ENCODE peak calls at places on chromosomes 1 and 21, in four cellular contexts. P is right atrium auricular region, E is colonic mucosa, A is astrocyte of the cerebellum. O is an unnamed sample.
A peak's percentile ranks its signal among the peaks of the same experiment; 100 is the strongest.

GRCh38 chr21:38467369-38467768 is 30.9 kb downstream of the ERG start:
- DNase-seq in E (no peak), A (no peak), P (no peak), O (no peak)

GRCh38 chr1:207335695-207336363 is 14.4 kb downstream of the CD55 start:
- DNase-seq in A (no peak), E (no peak), P (no peak), O (no peak)

GRCh38 chr1:152707860-152708259 is at the start of gene LCE4A:
- DNase-seq in A (no peak), P (no peak), E (no peak), O (no peak)

GRCh38 chr21:35423694-35424093 is 374.6 kb upstream of the RUNX1 start:
- DNase-seq in E (no peak), A (no peak), P (no peak), O (peak; percentile 93)

GRCh38 chr1:28028873-28029654 is 59.3 kb downstream of the EYA3 start:
- DNase-seq in A (no peak), E (no peak), P (no peak), O (peak; percentile 49)

GRCh38 chr1:234533034-234533571 is 54.1 kb upstream of the TARBP1 start:
- DNase-seq in E (peak; percentile 48), A (peak; percentile 69), P (peak; percentile 87), O (peak; percentile 98)

GRCh38 chr1:205515781-205516253 is 11.3 kb downstream of the CDK18 start:
- DNase-seq in P (no peak), A (no peak), E (no peak), O (peak; percentile 53)

GRCh38 chr1:212035835-212036605 is 472 bp downstream of the DTL start:
- DNase-seq in P (no peak), A (no peak), E (no peak), O (no peak)

GRCh38 chr1:24513691-24514090 is 11.1 kb downstream of the RCAN3 start:
- DNase-seq in P (no peak), A (no peak), E (no peak), O (no peak)

GRCh38 chr1:224860488-224860887 is 69.0 kb upstream of the DNAH14 start:
- DNase-seq in E (no peak), A (no peak), P (no peak), O (no peak)

DNA sequence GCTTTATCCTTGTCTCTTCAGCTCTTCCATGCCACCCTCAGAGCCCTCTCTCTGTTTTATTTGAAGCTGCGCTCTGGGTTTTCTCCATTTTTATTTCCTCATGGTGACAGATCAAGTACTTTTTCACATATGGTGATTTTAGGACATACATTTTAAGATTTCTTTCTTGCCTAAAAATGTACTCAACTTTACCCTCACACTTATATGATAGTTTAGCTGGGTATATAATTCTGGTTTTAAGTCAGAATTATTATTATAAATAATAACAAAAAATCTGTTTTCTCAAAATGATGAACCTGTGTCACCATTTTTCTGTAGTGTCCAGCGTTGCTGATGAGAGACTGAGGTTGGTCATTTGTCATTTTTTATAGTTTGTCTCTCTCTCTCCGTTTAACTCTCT is 754 bp upstream of the KRTAP10-5 start:
- DNase-seq in P (no peak), E (no peak), A (no peak), O (no peak)
- TF ChIP-seq CTCF in P (no peak), E (no peak), A (no peak), O (no peak)

DNA sequence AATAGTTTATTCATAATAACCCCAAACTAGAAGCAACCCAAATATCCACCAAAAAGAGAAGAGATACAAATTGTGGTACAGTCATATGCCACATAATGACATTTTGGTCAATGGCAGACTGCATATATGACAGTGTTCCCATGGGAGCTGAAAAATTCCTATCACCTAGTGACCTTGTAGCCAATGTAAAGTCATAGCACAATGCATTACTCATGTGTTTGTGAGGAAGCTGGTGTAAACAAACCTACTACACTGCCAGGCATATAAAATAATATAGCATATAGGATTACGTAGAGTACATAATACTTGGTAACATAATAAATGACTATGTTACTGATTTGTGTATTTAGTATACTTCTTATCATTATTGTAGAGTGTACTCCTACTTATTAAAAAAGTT is 29.5 kb upstream of the SLFNL1 start:
- DNase-seq in E (no peak), P (no peak), A (no peak), O (no peak)
- H3K4me3 ChIP-seq in E (no peak overlapping the region), P (no peak overlapping the region), A (no peak overlapping the region), O (no peak overlapping the region)

GRCh38 chr1:9197186-9198099 is 37.1 kb upstream of the H6PD start:
- DNase-seq in A (no peak), P (no peak), E (no peak), O (no peak)

GRCh38 chr1:9195651-9196050 is 38.9 kb upstream of the H6PD start:
- DNase-seq in P (no peak), A (no peak), E (no peak), O (no peak)

GRCh38 chr1:9198538-9199361 is 35.8 kb upstream of the H6PD start:
- DNase-seq in P (no peak), E (no peak), A (no peak), O (no peak)

GRCh38 chr1:9194024-9194423 is 40.5 kb upstream of the H6PD start:
- DNase-seq in A (no peak), P (no peak), E (no peak), O (no peak)

GRCh38 chr1:9196129-9197040 is 38.2 kb upstream of the H6PD start:
- DNase-seq in E (peak; percentile 78), P (peak; percentile 84), A (peak; percentile 53), O (peak; percentile 87)
- TF ChIP-seq CTCF in E (peak; percentile 83), P (peak; percentile 94), A (peak; percentile 81), O (peak; percentile 81)

DNA sequence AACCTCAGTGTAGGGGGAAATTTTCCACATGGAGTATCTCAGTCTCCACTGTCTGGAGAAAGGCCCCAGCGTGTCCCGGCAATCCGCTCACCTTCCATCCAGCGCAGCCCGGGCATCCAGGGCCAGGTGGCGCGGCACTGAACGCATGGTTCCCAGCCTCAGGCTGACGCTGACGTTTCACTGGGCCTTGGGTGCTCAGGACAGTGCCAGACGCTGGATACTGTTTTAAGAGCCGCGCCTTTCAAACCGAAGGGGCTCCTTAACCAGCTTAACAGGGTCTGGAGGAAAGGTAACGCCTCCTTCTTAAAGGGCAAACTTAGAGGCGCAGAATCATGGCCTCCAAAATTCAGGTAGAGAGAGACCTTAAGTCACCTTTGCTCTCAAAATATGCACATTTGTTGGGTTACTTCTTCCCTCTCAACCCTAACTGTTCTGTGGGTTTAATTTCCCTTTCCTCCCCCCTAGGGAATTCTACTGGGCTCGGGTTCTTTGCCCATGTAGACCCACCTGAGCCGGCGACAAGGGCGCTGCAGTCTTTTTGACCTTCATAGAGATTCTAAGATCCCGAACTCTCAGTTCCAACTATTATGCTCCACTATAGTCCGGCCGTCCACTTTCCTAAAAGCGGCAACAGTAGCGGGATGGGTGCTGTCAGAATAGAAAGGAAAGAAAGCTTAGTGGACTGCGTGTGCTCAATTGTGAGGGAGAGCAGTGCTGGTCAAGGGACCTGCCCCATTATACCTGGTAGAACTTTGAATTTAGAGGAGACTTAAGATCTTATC is 3.5 kb upstream of the LHX9 start:
- DNase-seq in A (no peak), P (no peak), E (no peak), O (no peak)
- H3K4me3 ChIP-seq in A (no peak overlapping the region), P (no peak overlapping the region), E (no peak overlapping the region), O (no peak overlapping the region)

GRCh38 chr1:222525956-222526355 is 21.9 kb downstream of the HHIPL2 start:
- DNase-seq in E (no peak), P (no peak), A (no peak), O (no peak)
- TF ChIP-seq CTCF in E (no peak), P (no peak), A (no peak), O (no peak)

DNA sequence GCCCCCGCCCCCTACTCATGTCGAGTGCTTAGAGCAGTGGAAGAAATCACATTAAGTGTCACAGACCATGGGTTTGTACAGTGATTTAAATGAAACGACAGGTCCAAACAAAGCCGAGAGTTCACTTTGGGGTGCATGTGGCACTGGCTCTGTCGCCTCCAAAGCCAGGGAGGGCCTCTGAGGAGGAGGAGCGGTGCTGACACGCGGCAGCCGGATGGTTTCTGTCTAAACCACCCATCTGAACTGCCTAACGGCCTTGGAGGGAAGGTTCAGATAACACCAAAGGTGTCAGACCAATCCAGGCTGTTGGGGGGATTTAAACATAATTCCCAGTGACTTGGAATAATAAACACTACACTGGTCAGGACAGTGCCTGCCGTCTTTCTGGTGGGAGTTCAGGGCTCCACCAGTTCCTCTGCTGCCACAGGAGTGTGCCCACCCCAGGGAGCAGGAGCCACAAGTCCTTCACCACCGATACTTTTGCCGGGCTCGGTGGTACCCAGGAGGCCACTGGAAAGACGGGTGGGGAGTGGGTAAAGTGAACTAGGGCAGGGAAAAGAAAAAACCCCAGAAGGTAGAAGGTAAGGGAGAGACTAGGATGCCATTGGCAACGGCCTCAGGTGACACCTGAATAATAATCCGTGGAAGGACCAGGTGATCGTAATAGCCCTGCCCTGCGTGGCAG is 78.2 kb downstream of the SLC66A1 start:
- DNase-seq in E (no peak), P (no peak), A (no peak), O (no peak)
- H3K4me3 ChIP-seq in E (no peak overlapping the region), P (no peak overlapping the region), A (no peak overlapping the region), O (peak overlapping the region; percentile 26)

DNA sequence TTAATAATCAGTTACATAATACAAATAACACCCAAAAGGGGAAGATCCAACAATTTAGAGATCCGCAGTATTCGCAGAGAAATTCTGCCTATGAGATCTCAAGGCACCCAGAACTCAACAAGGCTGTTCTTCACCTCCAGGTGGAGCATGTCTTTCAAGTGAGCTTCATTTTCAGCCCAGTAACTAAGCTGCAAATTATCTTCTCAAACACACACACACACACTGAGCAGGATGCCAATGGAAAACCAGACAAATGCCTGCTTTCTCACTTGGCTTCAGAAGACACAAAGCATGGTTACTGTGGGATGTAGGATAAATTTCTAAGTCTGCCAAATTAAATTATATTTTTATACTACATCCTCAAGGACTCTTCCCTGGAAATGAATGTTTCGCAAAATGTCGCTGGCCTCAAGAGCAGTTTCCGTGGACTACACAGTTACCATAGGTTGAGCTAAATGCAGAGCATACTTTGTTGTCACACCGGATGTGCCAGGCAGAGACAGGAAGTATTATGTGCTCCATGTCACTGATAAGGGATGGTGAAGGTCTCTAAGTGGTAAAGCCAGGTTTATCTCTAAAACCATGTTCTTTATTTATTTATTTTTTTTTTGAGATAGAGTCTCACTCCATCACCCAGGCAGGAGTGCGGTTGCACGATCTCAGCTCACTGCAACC is 30.3 kb downstream of the UBR4 start:
- DNase-seq in A (peak; percentile 16), E (no peak), P (no peak), O (peak; percentile 34)
- TF ChIP-seq CTCF in A (peak; percentile 48), E (no peak), P (peak; percentile 43), O (peak; percentile 27)

DNA sequence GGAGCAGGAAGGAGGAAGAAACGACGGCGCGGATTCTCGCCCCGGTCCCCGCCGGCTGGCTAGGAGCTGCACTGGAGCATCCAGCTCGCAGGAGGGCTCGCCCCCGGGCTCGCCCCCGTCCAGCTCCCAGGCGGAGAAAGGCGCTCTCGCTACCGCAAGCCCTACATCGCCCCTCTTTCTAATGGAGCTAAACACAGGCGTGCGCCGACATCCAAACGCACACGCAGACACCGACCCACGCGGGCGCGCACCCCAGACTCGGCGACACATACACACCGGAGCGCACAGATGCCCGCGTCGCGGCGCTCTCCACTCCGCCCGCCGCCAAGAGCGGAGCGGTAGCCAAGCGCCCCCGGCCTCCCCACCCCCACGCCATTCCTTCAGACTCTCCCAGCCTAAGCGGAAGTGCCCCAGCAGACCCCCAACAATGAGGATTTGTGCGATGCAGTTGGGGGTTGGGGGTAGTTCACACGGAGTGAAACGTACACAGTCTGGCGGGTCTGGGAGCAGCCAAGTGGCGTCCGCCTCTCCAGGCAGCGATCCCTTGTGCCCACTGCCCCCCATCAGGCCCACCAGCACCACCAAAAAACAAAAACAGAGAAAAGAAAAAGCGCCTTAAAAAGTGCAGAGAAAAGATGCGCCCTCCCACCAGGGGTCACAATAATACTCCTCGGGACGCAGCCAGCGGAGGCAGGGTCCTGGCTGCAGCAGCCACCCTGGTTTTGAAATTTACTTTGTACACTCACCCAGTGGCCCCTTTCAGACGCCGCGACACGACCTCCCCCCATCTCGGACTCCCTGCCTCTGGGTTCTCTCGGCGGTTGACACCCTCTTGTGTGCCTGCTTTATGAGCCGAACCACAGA is 1.4 kb downstream of the DAB1 start:
- DNase-seq in P (no peak), E (no peak), A (no peak), O (peak; percentile 10)
- H3K4me3 ChIP-seq in P (peak overlapping the region; percentile 47), E (no peak overlapping the region), A (peak overlapping the region; percentile 50), O (peak overlapping the region; percentile 47)

O was measured in fibroblast of the aortic adventitia.